ENCODE peak calls at places on chromosomes 13 and 19, in nine cellular contexts. One of them, this sample, is unnamed.

GRCh38 chr13:21637296-21637695 is 33.3 kb upstream of the MICU2 start:
- DNase-seq in HCT116: peak; percentile 94
- DNase-seq in sigmoid colon: no peak
- DNase-seq in IMR-90: peak; percentile 43
- DNase-seq in A549: peak; percentile 50
- DNase-seq in HepG2: peak; percentile 50
- DNase-seq in psoas muscle: no peak
- DNase-seq in effector memory CD4-positive, alpha-beta T cell: peak; percentile 6
- DNase-seq in CD8-positive, alpha-beta memory T cell: no peak
- DNase-seq in this sample: peak; percentile 93

GRCh38 chr13:48561461-48562224 is 28.8 kb upstream of the RCBTB2 start:
- DNase-seq in A549: no peak
- DNase-seq in IMR-90: no peak
- DNase-seq in sigmoid colon: no peak
- DNase-seq in HCT116: no peak
- DNase-seq in effector memory CD4-positive, alpha-beta T cell: no peak
- DNase-seq in HepG2: no peak
- DNase-seq in psoas muscle: no peak
- DNase-seq in CD8-positive, alpha-beta memory T cell: peak; percentile 11
- DNase-seq in this sample: no peak

GRCh38 chr13:111049791-111050538 is 65.1 kb upstream of the ARHGEF7 start:
- DNase-seq in A549: no peak
- DNase-seq in CD8-positive, alpha-beta memory T cell: no peak
- DNase-seq in psoas muscle: peak; percentile 41
- DNase-seq in effector memory CD4-positive, alpha-beta T cell: no peak
- DNase-seq in HepG2: no peak
- DNase-seq in sigmoid colon: no peak
- DNase-seq in IMR-90: no peak
- DNase-seq in HCT116: no peak
- DNase-seq in this sample: peak; percentile 15

GRCh38 chr13:51286135-51287002 is 53.1 kb upstream of the SERPINE3 start:
- DNase-seq in effector memory CD4-positive, alpha-beta T cell: peak; percentile 12
- DNase-seq in sigmoid colon: peak; percentile 87
- DNase-seq in CD8-positive, alpha-beta memory T cell: peak; percentile 22
- DNase-seq in psoas muscle: peak; percentile 73
- DNase-seq in HepG2: peak; percentile 39
- DNase-seq in HCT116: peak; percentile 36
- DNase-seq in IMR-90: peak; percentile 43
- DNase-seq in A549: peak; percentile 31
- DNase-seq in this sample: peak; percentile 67

GRCh38 chr13:22060187-22060586 is 389.3 kb downstream of the FGF9 start:
- DNase-seq in sigmoid colon: no peak
- DNase-seq in psoas muscle: no peak
- DNase-seq in CD8-positive, alpha-beta memory T cell: no peak
- DNase-seq in effector memory CD4-positive, alpha-beta T cell: no peak
- DNase-seq in HCT116: no peak
- DNase-seq in IMR-90: no peak
- DNase-seq in A549: no peak
- DNase-seq in HepG2: no peak
- DNase-seq in this sample: no peak

GRCh38 chr13:19860884-19861655 is 2.4 kb downstream of the ZMYM5 start:
- DNase-seq in effector memory CD4-positive, alpha-beta T cell: no peak
- DNase-seq in IMR-90: peak; percentile 73
- DNase-seq in sigmoid colon: no peak
- DNase-seq in CD8-positive, alpha-beta memory T cell: no peak
- DNase-seq in HepG2: peak; percentile 77
- DNase-seq in psoas muscle: no peak
- DNase-seq in A549: no peak
- DNase-seq in HCT116: peak; percentile 80
- DNase-seq in this sample: no peak

GRCh38 chr13:97261254-97262015 is 39.3 kb downstream of the MBNL2 start:
- DNase-seq in effector memory CD4-positive, alpha-beta T cell: peak; percentile 20
- DNase-seq in CD8-positive, alpha-beta memory T cell: peak; percentile 34
- DNase-seq in IMR-90: no peak
- DNase-seq in HepG2: no peak
- DNase-seq in sigmoid colon: no peak
- DNase-seq in psoas muscle: no peak
- DNase-seq in A549: no peak
- DNase-seq in HCT116: no peak
- DNase-seq in this sample: no peak

GRCh38 chr13:24910502-24911134 is 146.6 kb downstream of the RNF17 start:
- DNase-seq in effector memory CD4-positive, alpha-beta T cell: no peak
- DNase-seq in IMR-90: peak; percentile 6
- DNase-seq in psoas muscle: no peak
- DNase-seq in sigmoid colon: no peak
- DNase-seq in A549: no peak
- DNase-seq in HCT116: no peak
- DNase-seq in HepG2: no peak
- DNase-seq in CD8-positive, alpha-beta memory T cell: no peak
- DNase-seq in this sample: peak; percentile 38

GRCh38 chr19:46218160-46218559 is 11.4 kb upstream of the IGFL1 start:
- DNase-seq in sigmoid colon: no peak
- DNase-seq in A549: no peak
- DNase-seq in CD8-positive, alpha-beta memory T cell: no peak
- DNase-seq in HepG2: peak; percentile 23
- DNase-seq in psoas muscle: no peak
- DNase-seq in IMR-90: peak; percentile 6
- DNase-seq in effector memory CD4-positive, alpha-beta T cell: no peak
- DNase-seq in HCT116: peak; percentile 21
- DNase-seq in this sample: no peak

GRCh38 chr13:41562083-41562482 is 104.7 kb downstream of the RGCC start:
- DNase-seq in HepG2: no peak
- DNase-seq in HCT116: no peak
- DNase-seq in psoas muscle: peak; percentile 68
- DNase-seq in CD8-positive, alpha-beta memory T cell: no peak
- DNase-seq in sigmoid colon: peak; percentile 87
- DNase-seq in IMR-90: peak; percentile 92
- DNase-seq in effector memory CD4-positive, alpha-beta T cell: no peak
- DNase-seq in A549: no peak
- DNase-seq in this sample: no peak

GRCh38 chr13:41579881-41580280 is 122.5 kb downstream of the RGCC start:
- DNase-seq in CD8-positive, alpha-beta memory T cell: no peak
- DNase-seq in IMR-90: no peak
- DNase-seq in psoas muscle: no peak
- DNase-seq in A549: no peak
- DNase-seq in HepG2: no peak
- DNase-seq in HCT116: no peak
- DNase-seq in sigmoid colon: no peak
- DNase-seq in effector memory CD4-positive, alpha-beta T cell: no peak
- DNase-seq in this sample: no peak

DNA sequence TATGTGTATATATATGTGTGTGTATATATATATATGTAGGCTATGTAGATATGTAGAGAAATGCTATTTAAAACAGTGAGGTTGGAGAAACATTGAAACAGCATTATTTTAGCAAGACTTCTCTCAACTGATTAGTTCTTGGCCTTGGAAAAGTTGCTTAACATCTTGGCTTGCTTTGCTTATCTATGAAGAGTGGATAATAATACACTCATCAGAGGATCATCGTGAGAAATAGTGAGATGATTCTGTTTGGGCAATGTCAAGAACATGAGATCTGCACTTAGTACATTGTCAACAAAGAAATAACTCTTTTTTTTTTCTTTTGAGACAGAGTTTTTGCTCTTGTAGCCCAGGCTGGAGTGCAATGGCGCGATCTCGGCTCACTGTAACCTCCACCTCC is 128.3 kb downstream of the KLF5 start:
- DNase-seq in IMR-90: no peak
- DNase-seq in HepG2: no peak
- DNase-seq in effector memory CD4-positive, alpha-beta T cell: no peak
- DNase-seq in sigmoid colon: no peak
- DNase-seq in CD8-positive, alpha-beta memory T cell: no peak
- DNase-seq in A549: no peak
- DNase-seq in psoas muscle: no peak
- DNase-seq in HCT116: no peak
- DNase-seq in this sample: no peak
- H3K4me1 ChIP-seq in IMR-90: peaks cover 2% of the 10 kb centered on the region
- H3K4me1 ChIP-seq in HepG2: no peaks in the 10 kb centered on the region
- H3K4me1 ChIP-seq in effector memory CD4-positive, alpha-beta T cell: no peaks in the 10 kb centered on the region
- H3K4me1 ChIP-seq in sigmoid colon: no peaks in the 10 kb centered on the region
- H3K4me1 ChIP-seq in CD8-positive, alpha-beta memory T cell: no peaks in the 10 kb centered on the region
- H3K4me1 ChIP-seq in A549: peaks cover 24% of the 10 kb centered on the region
- H3K4me1 ChIP-seq in psoas muscle: no peaks in the 10 kb centered on the region
- H3K4me1 ChIP-seq in HCT116: peaks cover 6% of the 10 kb centered on the region
- H3K4me1 ChIP-seq in this sample: peaks cover 5% of the 10 kb centered on the region

GRCh38 chr19:48713864-48714755 is 5.4 kb downstream of the MAMSTR start:
- DNase-seq in CD8-positive, alpha-beta memory T cell: peak; percentile 97
- DNase-seq in HCT116: peak; percentile 99
- DNase-seq in psoas muscle: peak; percentile 99
- DNase-seq in effector memory CD4-positive, alpha-beta T cell: peak; percentile 96
- DNase-seq in HepG2: peak; percentile 99
- DNase-seq in A549: peak; percentile 100
- DNase-seq in IMR-90: peak; percentile 98
- DNase-seq in sigmoid colon: peak; percentile 100
- DNase-seq in this sample: peak; percentile 100

GRCh38 chr19:48717059-48717395 is 2.5 kb downstream of the MAMSTR start:
- DNase-seq in sigmoid colon: no peak
- DNase-seq in CD8-positive, alpha-beta memory T cell: no peak
- DNase-seq in IMR-90: peak; percentile 52
- DNase-seq in effector memory CD4-positive, alpha-beta T cell: no peak
- DNase-seq in HepG2: no peak
- DNase-seq in HCT116: no peak
- DNase-seq in A549: no peak
- DNase-seq in psoas muscle: no peak
- DNase-seq in this sample: no peak

GRCh38 chr19:48714759-48715261 is 4.7 kb downstream of the MAMSTR start:
- DNase-seq in HCT116: no peak
- DNase-seq in A549: no peak
- DNase-seq in sigmoid colon: no peak
- DNase-seq in HepG2: no peak
- DNase-seq in psoas muscle: no peak
- DNase-seq in effector memory CD4-positive, alpha-beta T cell: no peak
- DNase-seq in CD8-positive, alpha-beta memory T cell: no peak
- DNase-seq in IMR-90: no peak
- DNase-seq in this sample: peak; percentile 90

GRCh38 chr19:48715681-48716171 is 3.8 kb downstream of the MAMSTR start:
- DNase-seq in effector memory CD4-positive, alpha-beta T cell: no peak
- DNase-seq in A549: no peak
- DNase-seq in psoas muscle: no peak
- DNase-seq in CD8-positive, alpha-beta memory T cell: no peak
- DNase-seq in sigmoid colon: peak; percentile 78
- DNase-seq in IMR-90: no peak
- DNase-seq in HepG2: no peak
- DNase-seq in HCT116: no peak
- DNase-seq in this sample: peak; percentile 53

GRCh38 chr19:48715276-48715675 is 4.2 kb downstream of the MAMSTR start:
- DNase-seq in sigmoid colon: peak; percentile 79
- DNase-seq in psoas muscle: no peak
- DNase-seq in HCT116: no peak
- DNase-seq in CD8-positive, alpha-beta memory T cell: no peak
- DNase-seq in A549: no peak
- DNase-seq in HepG2: no peak
- DNase-seq in IMR-90: no peak
- DNase-seq in effector memory CD4-positive, alpha-beta T cell: no peak
- DNase-seq in this sample: peak; percentile 31
- H3K27ac ChIP-seq in sigmoid colon: peak overlapping the region; percentile 84
- H3K27ac ChIP-seq in psoas muscle: peak overlapping the region; percentile 91
- H3K27ac ChIP-seq in HCT116: peak overlapping the region; percentile 12
- H3K27ac ChIP-seq in CD8-positive, alpha-beta memory T cell: peak overlapping the region; percentile 70
- H3K27ac ChIP-seq in A549: peak overlapping the region; percentile 86
- H3K27ac ChIP-seq in HepG2: peak overlapping the region; percentile 91
- H3K27ac ChIP-seq in IMR-90: no peak overlapping the region
- H3K27ac ChIP-seq in effector memory CD4-positive, alpha-beta T cell: no peak overlapping the region
- H3K27ac ChIP-seq in this sample: peak overlapping the region; percentile 81

DNA sequence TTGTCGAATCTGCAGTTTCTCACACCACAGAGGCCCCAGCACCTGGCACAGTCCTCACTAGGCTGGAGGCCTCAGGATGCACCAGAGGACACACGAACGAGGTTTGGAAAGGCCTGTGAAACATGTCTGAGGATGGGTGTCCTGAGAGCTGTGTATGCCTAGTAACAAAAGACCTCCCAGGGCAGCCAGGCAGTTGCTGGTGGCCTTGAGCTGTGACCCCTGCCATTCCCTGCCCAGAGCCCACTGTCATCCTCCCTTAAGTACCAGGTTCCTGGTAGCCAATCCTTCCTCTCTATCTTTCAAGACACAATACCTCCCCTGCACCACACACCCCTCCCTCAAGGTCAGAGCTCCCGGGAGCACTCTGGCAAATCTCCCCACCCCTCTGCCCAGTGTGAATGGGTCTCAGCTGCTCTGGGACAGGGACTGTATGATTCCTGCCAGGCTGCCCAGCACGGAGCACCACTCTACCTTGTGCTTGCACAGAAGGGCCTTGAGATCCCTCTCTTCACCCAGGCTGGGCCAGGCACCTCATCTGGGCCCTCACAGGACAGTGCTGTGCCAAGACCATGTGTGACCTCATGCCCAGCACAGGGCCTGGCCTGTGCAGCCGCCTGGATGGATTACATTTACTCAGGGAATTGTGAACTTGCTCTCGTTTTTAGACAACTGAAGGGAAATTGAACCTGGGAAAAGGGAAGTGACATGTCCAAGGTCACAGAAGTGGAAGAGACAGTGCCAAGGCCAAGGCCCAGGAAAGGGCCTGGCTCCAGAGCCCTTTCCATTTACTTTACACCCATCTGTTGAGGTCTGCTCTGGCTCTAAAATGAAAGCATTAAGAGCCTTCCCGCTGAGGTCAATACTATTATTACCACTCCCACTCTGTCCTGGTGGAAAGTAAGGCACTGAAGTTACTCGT is 2.2 kb downstream of the ZNF787 start:
- DNase-seq in effector memory CD4-positive, alpha-beta T cell: no peak
- DNase-seq in HepG2: no peak
- DNase-seq in psoas muscle: no peak
- DNase-seq in HCT116: no peak
- DNase-seq in CD8-positive, alpha-beta memory T cell: no peak
- DNase-seq in A549: no peak
- DNase-seq in sigmoid colon: no peak
- DNase-seq in IMR-90: no peak
- DNase-seq in this sample: no peak
- H3K4me3 ChIP-seq in effector memory CD4-positive, alpha-beta T cell: no peak overlapping the region
- H3K4me3 ChIP-seq in HepG2: peak overlapping the region; percentile 90
- H3K4me3 ChIP-seq in psoas muscle: peak overlapping the region; percentile 90
- H3K4me3 ChIP-seq in HCT116: peak overlapping the region; percentile 91
- H3K4me3 ChIP-seq in CD8-positive, alpha-beta memory T cell: no peak overlapping the region
- H3K4me3 ChIP-seq in A549: peak overlapping the region; percentile 88
- H3K4me3 ChIP-seq in sigmoid colon: no peak overlapping the region
- H3K4me3 ChIP-seq in IMR-90: no peak overlapping the region
- H3K4me3 ChIP-seq in this sample: no peak overlapping the region

DNA sequence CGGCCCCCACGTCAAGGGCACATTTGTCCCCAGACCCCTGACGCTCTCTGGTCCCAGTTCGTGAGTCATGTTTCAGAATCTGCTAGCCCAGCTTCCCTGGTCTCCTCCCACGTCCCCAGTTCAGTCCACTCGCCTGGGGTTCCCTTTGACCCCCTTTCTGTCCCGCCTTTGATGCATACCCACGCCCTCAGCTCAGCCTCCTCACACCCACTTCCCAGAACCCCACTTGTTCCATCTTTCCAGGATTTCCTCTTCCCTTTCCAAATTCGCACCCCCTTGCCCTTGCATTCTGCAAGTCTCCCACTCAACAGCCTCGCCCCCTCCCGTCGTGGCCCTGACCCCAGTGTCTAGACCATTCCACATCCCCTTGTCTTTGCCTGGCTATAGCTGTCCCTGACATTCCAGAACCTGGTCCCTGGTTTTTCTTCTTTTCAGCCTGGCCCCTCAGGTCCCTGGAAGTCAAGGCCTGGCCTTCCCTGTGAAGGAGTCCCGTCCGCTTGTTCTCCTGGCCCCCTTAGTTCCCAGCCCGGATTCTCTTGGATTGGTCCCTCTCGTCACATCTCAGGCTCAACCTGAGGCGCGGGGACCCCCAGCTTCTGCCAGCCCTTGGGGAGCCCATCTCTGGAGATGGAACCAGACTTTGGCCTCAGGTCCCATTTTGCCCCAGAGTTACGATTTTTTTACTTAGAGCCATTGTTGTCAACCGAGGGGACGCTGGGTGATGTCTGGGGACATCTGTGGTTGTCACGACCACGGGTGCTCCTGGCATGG is 1.3 kb downstream of the NCLN start:
- DNase-seq in IMR-90: no peak
- DNase-seq in A549: no peak
- DNase-seq in psoas muscle: no peak
- DNase-seq in sigmoid colon: no peak
- DNase-seq in HCT116: no peak
- DNase-seq in effector memory CD4-positive, alpha-beta T cell: no peak
- DNase-seq in CD8-positive, alpha-beta memory T cell: no peak
- DNase-seq in HepG2: no peak
- DNase-seq in this sample: peak; percentile 81
- H3K4me1 ChIP-seq in IMR-90: peaks cover 9% of the 10 kb centered on the region
- H3K4me1 ChIP-seq in A549: peaks cover 11% of the 10 kb centered on the region
- H3K4me1 ChIP-seq in psoas muscle: peaks cover 16% of the 10 kb centered on the region
- H3K4me1 ChIP-seq in sigmoid colon: no peaks in the 10 kb centered on the region
- H3K4me1 ChIP-seq in HCT116: peaks cover 32% of the 10 kb centered on the region
- H3K4me1 ChIP-seq in effector memory CD4-positive, alpha-beta T cell: peaks cover 57% of the 10 kb centered on the region
- H3K4me1 ChIP-seq in CD8-positive, alpha-beta memory T cell: peaks cover 57% of the 10 kb centered on the region
- H3K4me1 ChIP-seq in HepG2: peaks cover 32% of the 10 kb centered on the region
- H3K4me1 ChIP-seq in this sample: peaks cover 2% of the 10 kb centered on the region

This sample was measured in small intestine.